ENCODE peak calls at places on chromosome 4, in seven cellular contexts. H is HCT116, J is H1, T is SK-N-SH, V is K562, Y is HepG2, U is GM12878. A is an unnamed sample.

GRCh38 chr4:69748176-69748575 is 12.2 kb downstream of the SULT1B1 start:
- DNase-seq in H (no peak), J (no peak), T (no peak), V (no peak), Y (no peak), U (no peak), A (no peak)

GRCh38 chr4:180909279-180909678 is 1333.9 kb upstream of the TENM3 start:
- DNase-seq in H (peak; percentile 34), J (peak; percentile 62), T (no peak), V (no peak), Y (no peak), U (no peak), A (no peak)

GRCh38 chr4:15779336-15779735 is 1.2 kb downstream of the CD38 start:
- DNase-seq in H (no peak), J (peak; percentile 53), T (peak; percentile 73), V (peak; percentile 2), Y (peak; percentile 46), U (no peak), A (no peak)

GRCh38 chr4:109199585-109199984 is 102.9 kb downstream of the COL25A1 start:
- DNase-seq in H (no peak), J (no peak), T (no peak), V (no peak), Y (no peak), U (no peak), A (no peak)

GRCh38 chr4:4480205-4480604 is 61.6 kb downstream of the STX18 start:
- DNase-seq in H (no peak), J (no peak), T (no peak), V (no peak), Y (no peak), U (no peak), A (no peak)

GRCh38 chr4:42671431-42672194 is 14.7 kb upstream of the ATP8A1 start:
- DNase-seq in H (no peak), J (no peak), T (no peak), V (no peak), Y (no peak), U (no peak), A (no peak)

GRCh38 chr4:24032371-24032989 is 142.6 kb upstream of the PPARGC1A start:
- DNase-seq in H (no peak), J (no peak), T (peak; percentile 4), V (peak; percentile 3), Y (peak; percentile 13), U (no peak), A (peak; percentile 47)

GRCh38 chr4:154602404-154603020 is 9.9 kb downstream of the FGG start:
- DNase-seq in H (no peak), J (no peak), T (no peak), V (no peak), Y (no peak), U (no peak), A (no peak)

GRCh38 chr4:45331796-45332195 is 605.4 kb upstream of the GNPDA2 start:
- DNase-seq in H (no peak), J (no peak), T (no peak), V (no peak), Y (no peak), U (no peak), A (no peak)

GRCh38 chr4:113437124-113437523 is 324.4 kb downstream of the CAMK2D start:
- DNase-seq in H (no peak), J (no peak), T (no peak), V (no peak), Y (no peak), U (no peak), A (no peak)

GRCh38 chr4:43014266-43014665 is 121.8 kb downstream of the GRXCR1 start:
- DNase-seq in H (no peak), J (no peak), T (no peak), V (no peak), Y (no peak), U (no peak), A (no peak)

GRCh38 chr4:111806331-111806730 is 338.9 kb upstream of the FAM241A start:
- DNase-seq in H (peak; percentile 46), J (peak; percentile 52), T (peak; percentile 7), V (no peak), Y (peak; percentile 21), U (no peak), A (no peak)

GRCh38 chr4:116005037-116005805 is 891.8 kb upstream of the NDST4 start:
- DNase-seq in H (no peak), J (no peak), T (no peak), V (no peak), Y (no peak), U (no peak), A (no peak)

GRCh38 chr4:149836546-149836945 is 20.9 kb upstream of the IQCM start:
- DNase-seq in H (no peak), J (no peak), T (no peak), V (no peak), Y (no peak), U (no peak), A (no peak)
- TF ChIP-seq JUND in H (no peak), J (no peak), T (no peak), V (no peak), Y (no peak), U (no peak), A (no peak)

DNA sequence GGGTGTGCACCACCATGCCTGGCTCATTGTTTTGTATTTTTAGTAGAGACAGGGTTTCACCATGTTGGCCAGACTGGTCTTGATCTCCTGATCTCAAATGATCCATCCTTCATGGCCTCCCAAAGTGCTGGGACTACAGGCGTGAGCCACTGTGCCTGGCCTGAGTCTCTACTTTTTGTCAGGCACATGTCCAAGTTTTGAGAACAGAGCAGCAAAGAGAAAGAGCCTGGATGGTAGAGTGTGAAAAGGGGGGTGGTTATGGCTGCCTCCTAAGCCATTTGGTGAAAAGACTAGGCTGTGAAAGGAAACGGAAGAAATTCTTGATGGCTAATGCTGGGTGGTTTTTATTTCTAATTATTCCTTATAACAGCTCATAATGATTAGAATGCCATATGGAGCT is 63.4 kb downstream of the GAB1 start:
- DNase-seq in H (no peak), J (no peak), T (no peak), V (no peak), Y (no peak), U (no peak), A (no peak)
- TF ChIP-seq JUND in H (no peak), J (no peak), T (no peak), V (no peak), Y (no peak), U (no peak), A (no peak)

DNA sequence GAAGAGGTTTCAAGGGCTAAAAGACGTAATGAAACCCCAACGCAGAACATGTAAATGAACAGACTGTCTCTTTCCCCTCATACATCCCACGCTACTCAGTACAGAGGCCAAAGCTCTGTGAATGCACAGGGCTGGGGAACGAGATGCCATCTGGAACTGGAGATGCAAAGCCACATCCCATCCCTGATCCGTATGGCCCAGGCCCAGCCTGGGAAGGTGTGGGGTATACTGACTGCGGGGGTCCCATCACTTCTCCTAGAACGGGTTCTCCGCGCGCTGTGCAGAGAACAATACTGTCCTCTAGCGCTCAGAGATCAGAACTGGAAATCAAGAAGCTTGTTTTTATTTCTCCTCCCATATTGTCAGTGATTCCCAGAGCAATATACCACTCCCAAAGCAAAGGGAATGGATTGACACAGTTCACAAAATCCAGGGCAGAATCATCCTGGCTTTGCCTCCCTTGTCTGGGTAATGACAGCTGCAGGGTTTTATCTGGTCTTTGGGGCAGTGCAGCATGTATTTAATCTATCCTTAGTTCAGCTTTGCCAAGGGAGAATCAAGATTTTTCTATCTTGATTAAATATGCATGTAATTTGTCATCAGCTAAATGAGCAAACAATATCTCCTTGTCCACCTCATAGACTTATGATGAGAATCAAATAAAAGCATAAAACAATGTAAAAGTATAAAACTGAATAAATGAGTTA is 47.3 kb upstream of the TLR3 start:
- DNase-seq in H (no peak), J (peak; percentile 77), T (peak; percentile 82), V (peak; percentile 7), Y (peak; percentile 30), U (no peak), A (peak; percentile 41)
- TF ChIP-seq JUND in H (no peak), J (peak; percentile 8), T (no peak), V (no peak), Y (no peak), U (no peak), A (no peak)

GRCh38 chr4:169582706-169583105 is 29.7 kb downstream of the NEK1 start:
- DNase-seq in H (no peak), J (no peak), T (no peak), V (no peak), Y (no peak), U (no peak), A (no peak)

GRCh38 chr4:169582203-169582602 is 30.2 kb downstream of the NEK1 start:
- DNase-seq in H (no peak), J (no peak), T (no peak), V (no peak), Y (no peak), U (peak; percentile 16), A (no peak)

DNA sequence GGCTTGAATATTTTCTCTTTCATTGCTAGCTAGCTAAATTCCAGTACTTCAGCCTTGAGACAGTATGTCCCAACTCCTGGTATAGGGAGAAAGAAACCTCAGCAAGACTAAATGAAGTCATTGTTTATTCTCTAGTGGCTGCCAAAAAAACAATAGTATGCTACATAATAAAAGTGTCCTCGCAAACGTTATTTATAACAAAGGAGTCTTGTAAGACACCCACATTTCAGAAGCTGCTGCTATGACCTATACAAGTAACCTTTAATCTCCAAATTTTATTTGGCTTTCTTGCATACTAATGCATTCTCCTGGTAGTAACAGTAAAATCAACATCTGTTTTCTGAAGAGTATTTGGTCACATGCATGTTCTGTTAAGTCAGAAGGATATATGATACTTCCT is 28.8 kb downstream of the NEK1 start:
- DNase-seq in H (no peak), J (no peak), T (no peak), V (no peak), Y (no peak), U (no peak), A (no peak)
- TF ChIP-seq JUND in H (no peak), J (no peak), T (no peak), V (no peak), Y (no peak), U (no peak), A (no peak)

DNA sequence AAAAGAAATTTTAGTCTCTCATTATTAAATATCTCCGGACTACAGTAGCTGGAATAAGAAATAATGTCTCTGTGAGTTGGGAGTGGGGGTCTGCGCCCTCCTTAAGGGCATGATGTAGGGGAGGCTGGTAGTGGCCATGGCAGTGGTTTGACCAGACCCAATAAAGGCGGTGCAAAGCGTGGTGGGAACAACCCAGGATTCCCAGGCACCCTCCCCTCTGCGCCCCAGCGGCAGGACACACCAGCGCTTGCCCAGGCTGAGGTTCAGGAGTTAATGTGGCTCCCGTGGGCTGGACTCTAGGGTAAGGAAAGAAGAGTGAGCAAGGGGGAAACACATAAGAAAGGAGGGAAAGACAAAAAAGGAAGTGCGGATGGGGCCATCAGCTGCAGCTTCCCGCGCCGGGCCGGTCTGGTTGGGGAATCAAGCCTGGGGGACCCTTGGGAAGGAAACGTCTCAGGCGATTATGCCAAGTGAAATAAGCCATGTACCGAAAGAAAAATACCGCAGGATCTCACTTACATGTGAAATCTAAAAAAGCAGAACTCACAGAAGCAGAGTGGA is 157.5 kb upstream of the SMIM31 start:
- DNase-seq in H (no peak), J (no peak), T (no peak), V (no peak), Y (no peak), U (no peak), A (no peak)
- TF ChIP-seq JUND in H (no peak), J (no peak), T (no peak), V (no peak), Y (no peak), U (no peak), A (no peak)